ENCODE peak calls at places on chromosomes 11 and 22, in nine cellular contexts. D, J, C, V, G, K, E, I and Y are unnamed samples.

GRCh38 chr11:8717876-8718753 is 35.5 kb downstream of the RPL27A start:
- DNase-seq in D (no peak), J (no peak), C (peak), V (peak), G (peak), K (no peak), E (no peak), I (no peak), Y (no peak)

GRCh38 chr22:22720724-22721261 is 76.4 kb downstream of the GGTLC2 start:
- DNase-seq in D (no peak), J (no peak), C (peak), V (no peak), G (no peak), K (no peak), E (no peak), I (no peak), Y (no peak)

GRCh38 chr22:44719586-44720368 is 17.8 kb downstream of the PRR5 start:
- DNase-seq in D (no peak), J (no peak), C (no peak), V (no peak), G (no peak), K (no peak), E (no peak), I (no peak), Y (no peak)

GRCh38 chr22:35070451-35071093 is 4.6 kb downstream of the ISX start:
- DNase-seq in D (no peak), J (no peak), C (no peak), V (no peak), G (no peak), K (no peak), E (no peak), I (no peak), Y (no peak)

GRCh38 chr11:86396403-86396802 is 21.7 kb downstream of the CCDC81 start:
- DNase-seq in D (no peak), J (no peak), C (peak), V (peak), G (no peak), K (no peak), E (no peak), I (no peak), Y (no peak)

GRCh38 chr11:44190883-44191230 is 95.4 kb downstream of the EXT2 start:
- DNase-seq in D (no peak), J (no peak), C (no peak), V (peak), G (no peak), K (no peak), E (no peak), I (no peak), Y (no peak)

GRCh38 chr22:44096736-44097135 is 72.6 kb downstream of the PARVB start:
- DNase-seq in D (no peak), J (no peak), C (no peak), V (no peak), G (peak), K (no peak), E (no peak), I (no peak), Y (no peak)

GRCh38 chr11:91199866-91200265 is 977.0 kb upstream of the CHORDC1 start:
- DNase-seq in D (no peak), J (no peak), C (peak), V (no peak), G (no peak), K (no peak), E (no peak), I (no peak), Y (no peak)

GRCh38 chr11:122082203-122082602 is 33.8 kb downstream of the BLID start:
- DNase-seq in D (no peak), J (no peak), C (no peak), V (no peak), G (no peak), K (no peak), E (no peak), I (no peak), Y (no peak)

GRCh38 chr22:41512421-41513194 is 31.7 kb downstream of the POLR3H start:
- DNase-seq in D (no peak), J (no peak), C (peak), V (peak), G (no peak), K (no peak), E (no peak), I (peak), Y (peak)

GRCh38 chr11:70757241-70757640 is 358.9 kb downstream of the CTTN start:
- DNase-seq in D (no peak), J (no peak), C (no peak), V (no peak), G (peak), K (no peak), E (no peak), I (no peak), Y (no peak)

GRCh38 chr22:28978863-28979799 is 82.5 kb downstream of the C22orf31 start:
- DNase-seq in D (no peak), J (no peak), C (no peak), V (no peak), G (no peak), K (no peak), E (no peak), I (peak), Y (no peak)

GRCh38 chr22:45351956-45352355 is 42.2 kb downstream of the FAM118A start:
- DNase-seq in D (no peak), J (no peak), C (no peak), V (no peak), G (no peak), K (no peak), E (no peak), I (no peak), Y (no peak)

GRCh38 chr22:44486538-44486937 is 11.5 kb downstream of the RTL6 start:
- DNase-seq in D (no peak), J (no peak), C (no peak), V (peak), G (no peak), K (no peak), E (no peak), I (no peak), Y (no peak)